ENCODE peak calls at places on chromosomes 16 and 17, in nine cellular contexts. F is Daoy; Y is effector CD4-positive, alpha-beta T cell; Q is Kasumi-1; U is lung microvascular endothelial cell; P is HS-27A; G is GM13976; J is activated CD4-positive, alpha-beta T cell treated with anti-CD3 and anti-CD28 coated beads, Interleukin-2, amount 50 U/mL, for 1 hour; S is NCI-H1105. C is an unnamed sample.

GRCh38 chr16:29686740-29687327 is 7.9 kb downstream of the QPRT start:
- DNase-seq in Y (no peak), Q (peak), F (no peak), J (no peak), U (no peak), S (no peak), G (peak), P (no peak), C (no peak)

GRCh38 chr17:37506678-37507077 is 17.0 kb downstream of the DUSP14 start:
- DNase-seq in G (peak), Y (no peak), S (peak), P (no peak), U (peak), J (no peak), Q (peak), F (peak), C (peak)

GRCh38 chr17:32253117-32253611 is 12.5 kb upstream of the RHBDL3 start:
- DNase-seq in Q (peak), G (peak), J (peak), Y (peak), S (peak), U (peak), F (peak), P (peak), C (peak)

GRCh38 chr16:66471264-66471663 is 44.2 kb downstream of the BEAN1 start:
- DNase-seq in U (no peak), Y (no peak), P (no peak), J (no peak), Q (no peak), F (no peak), S (no peak), G (no peak), C (no peak)

GRCh38 chr16:5069048-5069447 is 2.6 kb upstream of the ALG1 start:
- DNase-seq in Q (no peak), Y (no peak), S (no peak), F (no peak), J (no peak), P (no peak), G (peak), U (no peak), C (no peak)

GRCh38 chr17:75819723-75820410 is 24.3 kb downstream of the UNC13D start:
- DNase-seq in G (no peak), S (no peak), U (no peak), J (no peak), F (no peak), P (no peak), Y (no peak), Q (no peak), C (no peak)

GRCh38 chr17:29568331-29569244 is at the start of gene TP53I13:
- DNase-seq in G (peak), U (peak), Y (peak), F (peak), J (peak), Q (peak), P (no peak), S (peak), C (peak)

GRCh38 chr16:81723098-81723723 is 55.9 kb upstream of the PLCG2 start:
- DNase-seq in Y (peak), Q (peak), J (no peak), F (peak), G (peak), P (peak), S (peak), U (peak), C (peak)

GRCh38 chr17:73901661-73902415 is 257.6 kb upstream of the SDK2 start:
- DNase-seq in U (no peak), Q (peak), G (no peak), J (no peak), P (no peak), S (no peak), Y (no peak), F (peak), C (no peak)

GRCh38 chr17:41510251-41511065 is 5.0 kb upstream of the KRT13 start:
- DNase-seq in Q (no peak), U (no peak), G (no peak), J (no peak), Y (no peak), S (no peak), F (no peak), P (no peak), C (no peak)

GRCh38 chr16:1356061-1356900 is 4.5 kb downstream of the GNPTG start:
- DNase-seq in U (no peak), S (no peak), Q (no peak), J (no peak), G (no peak), F (no peak), P (no peak), Y (no peak), C (no peak)

GRCh38 chr17:50129303-50129945 is 536 bp downstream of the SAMD14 start:
- DNase-seq in Y (peak), U (peak), G (peak), J (peak), S (no peak), F (peak), P (no peak), Q (no peak), C (peak)

GRCh38 chr16:85149776-85150175 is 37.5 kb upstream of the CIBAR2 start:
- DNase-seq in U (no peak), Y (no peak), G (no peak), P (no peak), J (no peak), Q (no peak), F (no peak), S (no peak), C (no peak)

GRCh38 chr16:86697715-86698114 is 119.4 kb downstream of the FOXL1 start:
- DNase-seq in Q (no peak), U (peak), J (no peak), Y (no peak), F (peak), G (no peak), S (no peak), P (no peak), C (no peak)

GRCh38 chr16:11799017-11799381 is 1.9 kb upstream of the ZC3H7A start:
- DNase-seq in U (no peak), Y (no peak), G (no peak), Q (no peak), J (no peak), F (no peak), P (no peak), S (no peak), C (no peak)

GRCh38 chr16:85565796-85566501 is 47.2 kb upstream of the GSE1 start:
- DNase-seq in U (no peak), F (no peak), S (no peak), G (no peak), Y (no peak), P (no peak), Q (no peak), J (no peak), C (no peak)

GRCh38 chr16:79379083-79379482 is 221.5 kb downstream of the MAF start:
- DNase-seq in Y (no peak), G (no peak), U (no peak), J (no peak), S (no peak), P (no peak), F (peak), Q (no peak), C (no peak)

GRCh38 chr17:37847102-37847501 is 77.1 kb upstream of the TBC1D3K start:
- DNase-seq in Q (no peak), S (no peak), F (no peak), J (no peak), P (no peak), Y (no peak), U (no peak), G (no peak), C (no peak)